ENCODE peak calls at places on chromosomes 16 and 17, in four cellular contexts. X is left ventricle myocardium inferior, Q is bronchial epithelial cell, Z is right atrium auricular region. D is an unnamed sample.

GRCh38 chr17:9115446-9116265 is 94.3 kb downstream of the NTN1 start:
- DNase-seq in Q (peak; percentile 32), X (peak; percentile 66), Z (peak; percentile 74), D (no peak)

GRCh38 chr17:80855968-80856862 is 135.4 kb upstream of the CHMP6 start:
- DNase-seq in X (no peak), Q (peak; percentile 98), Z (peak; percentile 73), D (no peak)

GRCh38 chr16:24544640-24545039 is 5.3 kb downstream of the RBBP6 start:
- DNase-seq in X (no peak), Q (no peak), Z (no peak), D (no peak)

GRCh38 chr17:76532072-76532651 is 5.3 kb downstream of the CYGB start:
- DNase-seq in Z (no peak), Q (peak; percentile 87), X (no peak), D (no peak)

GRCh38 chr17:14741516-14741915 is 440.6 kb downstream of the HS3ST3B1 start:
- DNase-seq in Q (peak; percentile 71), X (no peak), Z (no peak), D (no peak)

GRCh38 chr17:36720131-36720530 is 118.7 kb downstream of the MRM1 start:
- DNase-seq in X (no peak), Z (no peak), Q (no peak), D (no peak)

GRCh38 chr17:78223765-78224164 is 7.7 kb upstream of the TMEM235 start:
- DNase-seq in Z (no peak), Q (no peak), X (no peak), D (no peak)

GRCh38 chr17:4986951-4987766 is at the start of gene CAMTA2:
- DNase-seq in Q (peak; percentile 36), X (peak; percentile 95), Z (peak; percentile 89), D (no peak)

GRCh38 chr16:27369806-27370205 is 32.2 kb upstream of the IL21R start:
- DNase-seq in Z (no peak), Q (no peak), X (no peak), D (no peak)

GRCh38 chr17:64064331-64064730 is 43.9 kb upstream of the ICAM2 start:
- DNase-seq in Q (peak; percentile 47), Z (no peak), X (no peak), D (no peak)

GRCh38 chr16:89574681-89575246 is 794 bp upstream of the CPNE7 start:
- DNase-seq in Q (peak; percentile 30), X (peak; percentile 32), Z (no peak), D (no peak)

GRCh38 chr16:70561623-70562022 is 38.0 kb downstream of the SF3B3 start:
- DNase-seq in X (no peak), Q (peak; percentile 37), Z (no peak), D (no peak)

DNA sequence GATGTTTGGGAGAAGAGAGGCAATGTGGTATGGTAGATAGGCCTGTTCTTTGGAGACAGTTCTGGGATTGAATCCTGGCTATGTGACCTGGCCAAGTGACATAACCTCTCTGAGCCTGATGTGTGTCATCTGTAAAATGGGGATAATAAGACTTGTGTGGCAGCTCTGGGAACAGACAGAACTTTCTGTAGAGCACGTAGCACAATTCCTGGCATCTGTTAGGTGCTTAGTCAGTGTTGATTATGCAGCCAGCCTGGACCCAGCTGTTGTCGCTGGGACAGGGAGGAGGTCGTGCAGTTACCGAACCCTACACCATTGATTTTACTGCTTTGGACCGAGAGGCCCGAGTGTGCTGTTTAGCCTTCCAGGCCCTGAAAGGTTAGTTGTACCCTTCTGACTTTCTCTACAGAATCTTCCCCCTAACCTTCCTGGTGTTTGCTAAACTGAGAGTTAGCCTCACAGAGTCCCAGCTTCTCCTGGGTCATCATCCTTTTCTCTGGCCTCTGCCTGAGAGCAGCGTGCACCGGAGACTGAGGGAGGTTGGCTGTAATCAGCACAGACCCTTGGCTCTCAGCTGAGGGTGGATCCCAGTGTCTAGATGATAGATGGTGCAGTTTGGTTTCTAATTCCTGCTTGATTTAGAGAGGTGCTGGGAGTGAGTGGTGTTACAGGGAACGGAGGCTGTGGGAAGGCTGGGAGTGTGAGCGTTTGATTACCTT is 31.9 kb downstream of the MSI2 start:
- DNase-seq in Q (no peak), X (peak; percentile 49), Z (peak; percentile 70), D (no peak)
- H3K4me3 ChIP-seq in Q (no peak overlapping the region), X (no peak overlapping the region), Z (no peak overlapping the region), D (no peak overlapping the region)

GRCh38 chr17:57549468-57549867 is 195.6 kb downstream of the CCDC182 start:
- DNase-seq in X (no peak), Q (no peak), Z (no peak), D (no peak)
- H3K36me3 ChIP-seq in X (no peaks in the 10 kb centered on the region), Q (no peaks in the 10 kb centered on the region), Z (no peaks in the 10 kb centered on the region), D (no peaks in the 10 kb centered on the region)

GRCh38 chr16:73064996-73065349 is 17.0 kb upstream of the ZFHX3 start:
- DNase-seq in X (no peak), Q (no peak), Z (no peak), D (no peak)
- H3K4me3 ChIP-seq in X (peak overlapping the region; percentile 61), Q (no peak overlapping the region), Z (peak overlapping the region; percentile 21), D (no peak overlapping the region)

GRCh38 chr17:3947318-3947810 is 16.9 kb downstream of the ATP2A3 start:
- DNase-seq in Z (no peak), X (no peak), Q (no peak), D (no peak)
- H3K36me3 ChIP-seq in Z (no peaks in the 10 kb centered on the region), X (no peaks in the 10 kb centered on the region), Q (no peaks in the 10 kb centered on the region), D (no peaks in the 10 kb centered on the region)

GRCh38 chr17:40099627-40100418 is 566 bp downstream of the NR1D1 start:
- DNase-seq in Z (no peak), Q (no peak), X (no peak), D (no peak)
- H3K4me3 ChIP-seq in Z (peak overlapping the region; percentile 71), Q (peak overlapping the region; percentile 95), X (peak overlapping the region; percentile 98), D (peak overlapping the region; percentile 80)

GRCh38 chr17:57115377-57115776 is 30.3 kb downstream of the AKAP1 start:
- DNase-seq in X (no peak), Z (no peak), Q (no peak), D (no peak)

GRCh38 chr17:57120814-57121213 is 35.8 kb downstream of the AKAP1 start:
- DNase-seq in Q (no peak), X (no peak), Z (no peak), D (no peak)

GRCh38 chr17:57114085-57114673 is 29.1 kb downstream of the AKAP1 start:
- DNase-seq in Z (no peak), Q (no peak), X (peak; percentile 56), D (no peak)

GRCh38 chr17:57115916-57116315 is 30.9 kb downstream of the AKAP1 start:
- DNase-seq in Q (no peak), X (no peak), Z (no peak), D (no peak)

GRCh38 chr17:57117798-57118197 is 32.8 kb downstream of the AKAP1 start:
- DNase-seq in X (no peak), Q (no peak), Z (no peak), D (no peak)
- H3K36me3 ChIP-seq in X (peaks cover 82% of the 10 kb centered on the region), Q (peaks cover 29% of the 10 kb centered on the region), Z (peaks cover 81% of the 10 kb centered on the region), D (peaks cover 6% of the 10 kb centered on the region)

GRCh38 chr16:14186007-14186953 is 115.2 kb downstream of the MRTFB start:
- DNase-seq in X (peak; percentile 31), Q (peak; percentile 26), Z (no peak), D (no peak)
- H3K4me3 ChIP-seq in X (peak overlapping the region; percentile 62), Q (no peak overlapping the region), Z (peak overlapping the region; percentile 49), D (peak overlapping the region; percentile 46)

DNA sequence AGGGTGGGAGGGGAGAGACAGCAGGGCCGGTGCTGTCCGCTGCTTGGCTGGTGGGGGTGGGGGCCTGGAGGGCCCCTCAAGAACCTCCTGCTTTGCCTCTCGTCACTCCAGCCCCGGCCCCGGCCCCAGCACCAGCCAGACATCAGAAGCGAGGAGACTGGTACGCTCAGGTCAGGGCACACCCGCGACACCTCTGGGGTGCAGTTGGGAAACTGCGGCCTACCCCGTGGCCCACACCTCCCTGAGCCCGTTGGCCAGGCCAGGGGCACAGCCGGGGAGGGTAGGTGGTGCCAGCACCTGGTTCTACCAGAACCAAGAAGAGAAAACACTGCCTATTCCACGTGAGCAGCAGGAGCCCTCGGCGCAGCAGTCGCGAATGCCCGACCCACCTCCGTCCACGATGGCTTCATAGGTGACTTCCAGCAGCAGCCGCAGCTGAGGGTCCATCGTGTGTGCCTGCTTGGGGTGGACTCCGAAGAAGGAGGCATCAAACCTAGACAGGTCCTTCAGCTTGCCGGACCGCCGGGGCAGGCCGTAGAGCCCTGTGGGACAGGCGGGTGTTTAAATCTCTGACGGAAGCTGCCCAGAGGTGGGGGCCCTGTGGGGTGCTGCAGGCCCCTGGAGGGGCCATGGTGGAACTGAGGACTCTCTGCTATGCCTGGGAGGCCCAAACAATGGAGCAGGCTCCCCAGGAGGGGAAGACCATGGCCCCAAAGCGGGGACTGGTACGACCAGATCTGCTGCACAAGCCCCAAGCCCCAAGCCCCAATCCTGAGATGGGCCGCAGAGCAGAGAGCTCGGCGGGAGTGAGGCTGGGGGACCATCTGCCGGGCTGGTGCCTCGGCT is 2.9 kb downstream of the FASN start:
- DNase-seq in Q (no peak), X (peak; percentile 15), Z (no peak), D (no peak)
- H3K36me3 ChIP-seq in Q (peaks cover 53% of the 10 kb centered on the region), X (peaks cover 60% of the 10 kb centered on the region), Z (peaks cover 59% of the 10 kb centered on the region), D (no peaks in the 10 kb centered on the region)